ENCODE peak calls at places on chromosomes 16 and 17, in four cellular contexts. I is retina, J is mesothelial cell of epicardium, S is mucosa of gallbladder. E is an unnamed sample.

GRCh38 chr17:27690882-27691281 is 59.9 kb downstream of the LGALS9 start:
- DNase-seq in I (no peak), J (no peak), S (no peak), E (no peak)

GRCh38 chr17:69533481-69534234 is 119.2 kb downstream of the MAP2K6 start:
- DNase-seq in I (no peak), J (no peak), S (no peak), E (no peak)

GRCh38 chr17:13813347-13814240 is 211.9 kb upstream of the HS3ST3A1 start:
- DNase-seq in I (no peak), J (no peak), S (no peak), E (no peak)

GRCh38 chr16:4433228-4433627 is 7.6 kb downstream of the DNAJA3 start:
- DNase-seq in I (no peak), J (no peak), S (no peak), E (no peak)

GRCh38 chr17:66506641-66507040 is 204.2 kb downstream of the PRKCA start:
- DNase-seq in I (no peak), J (no peak), S (no peak), E (no peak)

GRCh38 chr17:29444589-29444988 is 54.4 kb downstream of the TAOK1 start:
- DNase-seq in I (no peak), J (no peak), S (no peak), E (no peak)

GRCh38 chr17:59260724-59261123 is 40.4 kb downstream of the GDPD1 start:
- DNase-seq in I (no peak), J (no peak), S (no peak), E (no peak)

GRCh38 chr16:66660422-66661209 is 35.9 kb downstream of the CMTM4 start:
- DNase-seq in I (peak; percentile 79), J (peak; percentile 48), S (peak; percentile 59), E (peak; percentile 46)

GRCh38 chr17:66791337-66791736 is 43.6 kb upstream of the CACNG5 start:
- DNase-seq in I (peak; percentile 49), J (no peak), S (peak; percentile 16), E (no peak)

GRCh38 chr17:50050431-50051032 is 5.4 kb upstream of the ITGA3 start:
- DNase-seq in I (no peak), J (no peak), S (no peak), E (no peak)

GRCh38 chr17:61065263-61065773 is 334.3 kb upstream of the TBX2 start:
- DNase-seq in I (peak; percentile 19), J (no peak), S (no peak), E (no peak)

GRCh38 chr17:73952498-73953205 is 250.8 kb upstream of the RPL38 start:
- DNase-seq in I (peak; percentile 85), J (peak; percentile 67), S (no peak), E (peak; percentile 36)

GRCh38 chr16:21663889-21664647 is at the start of gene OTOA:
- DNase-seq in I (no peak), J (no peak), S (no peak), E (no peak)

GRCh38 chr16:72124761-72125634 is 31.4 kb downstream of the DHX38 start:
- DNase-seq in I (peak; percentile 87), J (peak; percentile 82), S (peak; percentile 73), E (peak; percentile 68)

GRCh38 chr17:66040402-66040801 is 151.5 kb downstream of the CEP112 start:
- DNase-seq in I (no peak), J (no peak), S (no peak), E (no peak)

GRCh38 chr16:48537909-48538745 is 71.9 kb downstream of the N4BP1 start:
- DNase-seq in I (no peak), J (peak; percentile 37), S (peak; percentile 38), E (no peak)

GRCh38 chr16:1708083-1708767 is 2.2 kb downstream of the MAPK8IP3 start:
- DNase-seq in I (no peak), J (no peak), S (no peak), E (no peak)

GRCh38 chr16:81526199-81526598 is 81.6 kb downstream of the CMIP start:
- DNase-seq in I (no peak), J (no peak), S (no peak), E (no peak)

GRCh38 chr16:79426663-79427062 is 173.9 kb downstream of the MAF start:
- DNase-seq in I (no peak), J (no peak), S (no peak), E (no peak)

GRCh38 chr16:13138528-13138927 is 237.1 kb downstream of the SHISA9 start:
- DNase-seq in I (no peak), J (no peak), S (no peak), E (no peak)

GRCh38 chr17:45031231-45032149 is 19.9 kb downstream of the DCAKD start:
- DNase-seq in I (peak; percentile 68), J (no peak), S (no peak), E (no peak)

GRCh38 chr16:15559176-15559575 is 83.8 kb downstream of the MARF1 start:
- DNase-seq in I (no peak), J (no peak), S (no peak), E (no peak)

GRCh38 chr17:63697341-63698286 is 2.3 kb downstream of the LIMD2 start:
- DNase-seq in I (peak; percentile 69), J (no peak), S (peak; percentile 62), E (peak; percentile 73)

GRCh38 chr17:27879987-27880608 is 13.1 kb downstream of the LYRM9 start:
- DNase-seq in I (peak; percentile 78), J (peak; percentile 73), S (peak; percentile 72), E (peak; percentile 74)

GRCh38 chr17:19415311-19415710 is 4.3 kb downstream of the RNF112 start:
- DNase-seq in I (no peak), J (no peak), S (no peak), E (no peak)

GRCh38 chr17:78993981-78994671 is 14.4 kb upstream of the LGALS3BP start:
- DNase-seq in I (no peak), J (no peak), S (no peak), E (peak; percentile 24)

GRCh38 chr17:80362428-80363119 is 52.4 kb upstream of the ENDOV start:
- DNase-seq in I (no peak), J (no peak), S (peak; percentile 40), E (no peak)

GRCh38 chr16:23408242-23409201 is 44.5 kb downstream of the COG7 start:
- DNase-seq in I (peak; percentile 67), J (no peak), S (no peak), E (no peak)